ENCODE peak calls at places on chromosomes 5 and 9, in eight cellular contexts. S is AG09309, W is GM20000, G is progenitor cell of endocrine pancreas, X is neural crest cell, K is mesothelial cell of epicardium, Q is heart right ventricle, O is endothelial cell. L is an unnamed sample.

GRCh38 chr9:72251589-72251988 is 102.3 kb downstream of the GDA start:
- DNase-seq in S (no peak), W (no peak), G (no peak), X (no peak), K (no peak), Q (no peak), O (no peak), L (no peak)

GRCh38 chr5:1185652-1186350 is 15.6 kb upstream of the SLC6A19 start:
- DNase-seq in S (no peak), W (no peak), G (no peak), X (no peak), K (no peak), Q (no peak), O (no peak), L (no peak)

GRCh38 chr5:54021413-54022155 is 288.8 kb downstream of the ARL15 start:
- DNase-seq in S (no peak), W (no peak), G (no peak), X (no peak), K (no peak), Q (no peak), O (no peak), L (no peak)

GRCh38 chr9:37540634-37541033 is 35.5 kb downstream of the FBXO10 start:
- DNase-seq in S (no peak), W (no peak), G (no peak), X (no peak), K (no peak), Q (peak; percentile 47), O (no peak), L (no peak)

GRCh38 chr9:136628287-136628686 is 34.4 kb upstream of the EGFL7 start:
- DNase-seq in S (no peak), W (no peak), G (no peak), X (no peak), K (peak; percentile 17), Q (no peak), O (peak; percentile 5), L (no peak)

GRCh38 chr9:26786571-26786970 is 106.0 kb downstream of the CAAP1 start:
- DNase-seq in S (no peak), W (no peak), G (no peak), X (no peak), K (no peak), Q (no peak), O (no peak), L (no peak)

GRCh38 chr5:106822851-106823250 is 847.9 kb downstream of the EFNA5 start:
- DNase-seq in S (no peak), W (no peak), G (no peak), X (no peak), K (no peak), Q (no peak), O (no peak), L (no peak)

GRCh38 chr5:83711982-83712601 is 8.6 kb downstream of the HAPLN1 start:
- DNase-seq in S (no peak), W (peak; percentile 56), G (peak; percentile 22), X (peak; percentile 61), K (no peak), Q (no peak), O (peak; percentile 60), L (peak; percentile 41)

GRCh38 chr5:43215073-43215631 is 23.1 kb downstream of the NIM1K start:
- DNase-seq in S (no peak), W (no peak), G (no peak), X (no peak), K (no peak), Q (no peak), O (no peak), L (no peak)

GRCh38 chr5:120082316-120083068 is 381.6 kb upstream of the PRR16 start:
- DNase-seq in S (no peak), W (no peak), G (no peak), X (no peak), K (no peak), Q (no peak), O (no peak), L (no peak)

GRCh38 chr9:69276775-69277174 is 48.2 kb upstream of the ENTREP1 start:
- DNase-seq in S (no peak), W (no peak), G (no peak), X (no peak), K (no peak), Q (no peak), O (no peak), L (no peak)

GRCh38 chr5:59317023-59317771 is 576.3 kb downstream of the PDE4D start:
- DNase-seq in S (peak; percentile 16), W (no peak), G (no peak), X (peak; percentile 9), K (no peak), Q (no peak), O (no peak), L (no peak)

GRCh38 chr5:180802325-180803180 is at the start of gene MGAT1:
- DNase-seq in S (peak; percentile 52), W (peak; percentile 99), G (peak; percentile 65), X (peak; percentile 66), K (peak; percentile 76), Q (peak; percentile 91), O (peak; percentile 90), L (peak; percentile 97)

GRCh38 chr5:180806351-180807011 is 3.9 kb upstream of the MGAT1 start:
- DNase-seq in S (no peak), W (no peak), G (no peak), X (no peak), K (no peak), Q (no peak), O (no peak), L (no peak)

GRCh38 chr5:180804129-180804601 is 1.6 kb upstream of the MGAT1 start:
- DNase-seq in S (no peak), W (no peak), G (no peak), X (no peak), K (no peak), Q (no peak), O (no peak), L (no peak)

GRCh38 chr5:180801596-180802324 is 846 bp downstream of the MGAT1 start:
- DNase-seq in S (no peak), W (no peak), G (no peak), X (no peak), K (no peak), Q (no peak), O (no peak), L (no peak)

GRCh38 chr5:180803181-180804128 is 849 bp upstream of the MGAT1 start:
- DNase-seq in S (no peak), W (peak; percentile 91), G (no peak), X (no peak), K (no peak), Q (peak; percentile 71), O (peak; percentile 61), L (peak; percentile 89)
- TF ChIP-seq CTCF in S (no peak), W (no peak), G (no peak), X (no peak), K (no peak), Q (no peak), O (no peak), L (no peak)

DNA sequence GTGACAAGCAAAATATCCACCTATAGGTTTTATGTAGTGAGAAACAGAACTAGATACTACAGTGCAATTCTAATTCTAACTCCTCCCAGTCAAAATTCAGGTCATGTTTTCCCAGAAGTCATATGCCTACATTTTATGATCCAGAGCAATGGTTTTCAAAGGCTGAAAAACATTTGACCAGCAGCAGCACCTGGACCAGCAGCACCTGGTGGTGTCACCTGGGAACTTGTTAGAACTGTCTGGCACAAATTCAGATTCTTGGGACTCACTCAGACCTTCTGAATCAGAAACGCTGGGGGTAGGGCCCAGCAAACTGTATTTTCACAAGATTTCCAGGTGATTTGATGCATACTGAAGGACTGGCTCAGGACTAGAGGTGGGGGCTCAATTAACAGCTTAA is 367.7 kb upstream of the RFX3 start:
- DNase-seq in S (no peak), W (no peak), G (no peak), X (no peak), K (no peak), Q (no peak), O (no peak), L (no peak)
- TF ChIP-seq CTCF in S (no peak), W (no peak), G (peak; percentile 25), X (no peak), K (no peak), Q (no peak), O (no peak), L (no peak)

GRCh38 chr5:143213231-143213850 is 190.1 kb downstream of the NR3C1 start:
- DNase-seq in S (no peak), W (no peak), G (no peak), X (no peak), K (no peak), Q (no peak), O (no peak), L (no peak)

GRCh38 chr5:143214458-143214857 is 189.0 kb downstream of the NR3C1 start:
- DNase-seq in S (no peak), W (no peak), G (no peak), X (no peak), K (no peak), Q (no peak), O (no peak), L (no peak)

GRCh38 chr5:143212261-143212660 is 191.2 kb downstream of the NR3C1 start:
- DNase-seq in S (no peak), W (no peak), G (no peak), X (no peak), K (no peak), Q (no peak), O (no peak), L (no peak)

GRCh38 chr5:143214890-143215289 is 188.6 kb downstream of the NR3C1 start:
- DNase-seq in S (no peak), W (no peak), G (no peak), X (no peak), K (no peak), Q (no peak), O (no peak), L (no peak)

DNA sequence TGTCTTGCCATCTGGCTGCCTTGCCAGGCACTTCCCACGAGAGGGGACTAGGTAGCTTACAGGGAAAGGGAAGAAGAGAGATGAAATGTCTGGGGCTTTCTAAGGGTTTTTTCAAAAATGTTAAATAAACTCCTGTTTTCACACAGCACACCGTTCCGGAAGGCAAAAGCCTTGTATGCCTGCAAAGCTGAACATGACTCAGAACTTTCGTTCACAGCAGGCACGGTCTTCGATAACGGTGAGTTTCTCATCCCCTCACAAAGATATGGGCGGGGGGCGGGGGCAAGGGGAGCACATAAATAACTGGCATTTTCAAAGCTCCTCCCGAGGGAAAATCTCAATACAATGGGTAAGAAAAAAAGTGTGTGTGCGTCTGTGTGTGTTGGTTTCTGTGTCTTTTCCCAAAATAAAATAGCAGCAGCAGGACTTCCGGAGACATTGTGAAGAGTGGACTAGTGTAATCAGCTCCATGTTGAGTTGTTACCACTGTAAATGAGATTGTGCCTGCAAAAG is 189.6 kb downstream of the NR3C1 start:
- DNase-seq in S (no peak), W (peak; percentile 63), G (no peak), X (no peak), K (no peak), Q (no peak), O (no peak), L (peak; percentile 80)
- TF ChIP-seq CTCF in S (no peak), W (no peak), G (no peak), X (no peak), K (no peak), Q (no peak), O (no peak), L (peak; percentile 28)

DNA sequence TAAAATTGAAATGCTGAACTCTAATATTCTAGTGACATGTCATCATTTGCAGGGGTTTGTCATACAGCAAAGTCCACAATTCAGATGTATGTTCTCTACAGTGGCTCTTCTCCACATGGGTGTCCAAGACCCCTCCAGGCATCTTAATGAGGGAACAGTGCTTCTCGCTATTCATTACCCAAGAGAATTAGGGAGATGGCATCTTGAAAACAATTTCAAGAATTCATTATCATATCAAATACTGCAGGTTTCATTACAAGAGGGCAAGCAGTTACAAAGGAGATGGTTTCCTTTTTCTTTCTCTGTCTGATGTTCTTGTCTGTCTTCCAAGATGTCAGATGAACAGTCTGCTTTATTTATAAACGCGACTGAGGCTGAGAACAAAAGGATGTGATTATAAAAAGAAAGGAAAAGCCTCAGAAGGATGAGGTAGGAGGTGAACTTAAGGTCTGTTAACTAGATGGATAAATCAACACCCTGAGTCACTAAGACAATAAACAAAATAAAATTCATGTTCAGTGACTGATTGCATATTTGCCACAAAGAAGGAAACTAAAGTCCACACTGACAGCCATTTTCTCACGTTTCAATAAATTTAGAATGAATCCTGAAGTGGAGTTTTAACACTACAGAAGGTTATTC is 326.7 kb upstream of the EFNA5 start:
- DNase-seq in S (no peak), W (no peak), G (no peak), X (no peak), K (no peak), Q (no peak), O (no peak), L (no peak)
- TF ChIP-seq CTCF in S (no peak), W (no peak), G (no peak), X (no peak), K (no peak), Q (no peak), O (no peak), L (no peak)